ENCODE peak calls at places on chromosomes 4 and X, in nine cellular contexts. T is A549, E is GM12878, V is HL-60, F is HCT116, K is Panc1, B is HepG2, R is SK-N-SH, Y is K562. Z is an unnamed sample.

GRCh38 chrX:46268429-46268828 is 276.8 kb downstream of the ZNF674 start:
- DNase-seq in T (peak), E (no peak), V (peak), F (peak), K (no peak), B (peak), R (no peak), Y (no peak), Z (no peak)

GRCh38 chrX:11965436-11965835 is 172.8 kb upstream of the FRMPD4 start:
- DNase-seq in T (no peak), E (no peak), V (no peak), F (no peak), K (no peak), B (no peak), R (no peak), Y (no peak), Z (no peak)

GRCh38 chr4:174318829-174319764 is 35.4 kb downstream of the CEP44 start:
- DNase-seq in T (peak), E (no peak), V (no peak), F (peak), K (peak), B (peak), R (peak), Y (peak), Z (peak)

GRCh38 chrX:46588263-46588662 is 14.7 kb downstream of the CHST7 start:
- DNase-seq in T (peak), E (no peak), V (no peak), F (no peak), K (no peak), B (no peak), R (no peak), Y (no peak), Z (peak)

GRCh38 chr4:1291091-1291490 is 1.4 kb downstream of the MAEA start:
- DNase-seq in T (no peak), E (no peak), V (no peak), F (no peak), K (no peak), B (no peak), R (no peak), Y (no peak), Z (no peak)

GRCh38 chr4:84971319-84971932 is 4.9 kb upstream of the WDFY3 start:
- DNase-seq in T (peak), E (no peak), V (no peak), F (peak), K (no peak), B (peak), R (peak), Y (peak), Z (peak)

GRCh38 chr4:41375561-41375960 is 118.8 kb downstream of the UCHL1 start:
- DNase-seq in T (no peak), E (no peak), V (no peak), F (no peak), K (no peak), B (no peak), R (no peak), Y (no peak), Z (no peak)

GRCh38 chr4:99637174-99637573 is 20.5 kb downstream of the C4orf54 start:
- DNase-seq in T (no peak), E (no peak), V (no peak), F (no peak), K (no peak), B (no peak), R (no peak), Y (no peak), Z (no peak)

GRCh38 chr4:27702710-27703431 is 842.2 kb downstream of the STIM2 start:
- DNase-seq in T (peak), E (no peak), V (no peak), F (peak), K (no peak), B (peak), R (peak), Y (no peak), Z (peak)

GRCh38 chr4:8422786-8423185 is 17.7 kb downstream of the ACOX3 start:
- DNase-seq in T (no peak), E (no peak), V (no peak), F (no peak), K (no peak), B (no peak), R (no peak), Y (no peak), Z (no peak)

GRCh38 chr4:8427761-8428287 is 12.7 kb downstream of the ACOX3 start:
- DNase-seq in T (no peak), E (no peak), V (peak), F (no peak), K (no peak), B (peak), R (peak), Y (no peak), Z (peak)

GRCh38 chr4:8431553-8431952 is 9.0 kb downstream of the ACOX3 start:
- DNase-seq in T (no peak), E (no peak), V (no peak), F (no peak), K (no peak), B (no peak), R (no peak), Y (no peak), Z (no peak)

GRCh38 chr4:8428288-8429097 is 12.0 kb downstream of the ACOX3 start:
- DNase-seq in T (peak), E (peak), V (peak), F (peak), K (no peak), B (peak), R (peak), Y (peak), Z (peak)

GRCh38 chr4:8427262-8427661 is 13.3 kb downstream of the ACOX3 start:
- DNase-seq in T (no peak), E (no peak), V (no peak), F (no peak), K (no peak), B (no peak), R (no peak), Y (no peak), Z (no peak)
- TF ChIP-seq CTCF in T (no peak), E (no peak), V (no peak), F (no peak), K (no peak), B (no peak), R (no peak), Y (no peak), Z (no peak)

GRCh38 chr4:23889814-23890269 is at the start of gene PPARGC1A:
- DNase-seq in T (no peak), E (no peak), V (no peak), F (no peak), K (no peak), B (peak), R (peak), Y (peak), Z (peak)
- TF ChIP-seq REST in T (no peak), E (no peak), V (no peak), F (no peak), K (no peak), B (no peak), R (no peak), Y (no peak), Z (no peak)

DNA sequence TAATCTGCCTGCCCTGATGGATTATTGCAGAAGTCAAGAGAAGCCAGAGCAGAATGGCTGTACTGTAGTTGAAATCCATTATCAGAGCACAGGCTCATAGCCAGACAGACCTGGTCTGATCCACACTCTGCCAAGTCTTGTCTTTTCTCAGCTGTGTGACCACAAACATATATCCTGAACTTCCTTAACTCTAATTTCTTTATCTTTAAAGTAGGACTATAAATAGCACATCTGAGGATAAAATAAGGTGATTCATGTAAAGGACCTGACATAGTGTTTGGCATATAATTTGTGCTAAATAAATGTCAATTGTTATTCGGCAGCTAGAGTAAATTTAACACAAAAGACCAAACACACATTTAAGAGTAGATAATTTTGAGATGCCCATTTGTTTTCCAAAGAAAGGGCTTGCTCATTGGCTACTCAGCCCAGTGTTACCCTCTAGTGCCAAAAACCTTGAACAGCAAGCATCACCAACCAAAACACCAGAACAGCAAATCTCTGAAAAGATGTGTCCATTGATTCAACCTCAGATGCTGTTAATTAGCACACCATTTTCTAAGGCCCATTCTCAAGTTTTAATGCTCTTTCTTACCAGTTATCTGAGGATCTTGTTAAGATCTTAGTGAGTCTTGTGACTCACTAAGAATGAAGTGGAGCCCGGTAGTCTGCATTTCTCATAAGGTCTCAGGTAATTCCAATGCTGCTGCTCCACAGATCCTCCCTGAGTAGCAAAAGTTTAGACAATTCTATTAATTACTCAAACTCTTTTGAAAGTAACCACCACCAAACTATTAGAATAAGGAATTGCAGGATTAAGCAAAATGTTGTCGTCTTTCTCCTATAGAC is 108.8 kb downstream of the HHIP start:
- DNase-seq in T (peak), E (no peak), V (no peak), F (peak), K (no peak), B (no peak), R (no peak), Y (no peak), Z (peak)
- TF ChIP-seq CTCF in T (peak), E (no peak), V (no peak), F (peak), K (no peak), B (peak), R (peak), Y (peak), Z (peak)

GRCh38 chr4:145709336-145709735 is 29.4 kb downstream of the C4orf51 start:
- DNase-seq in T (no peak), E (no peak), V (no peak), F (no peak), K (no peak), B (no peak), R (no peak), Y (no peak), Z (no peak)
- TF ChIP-seq REST in T (no peak), E (no peak), V (no peak), F (no peak), K (no peak), B (no peak), R (no peak), Y (no peak), Z (no peak)

GRCh38 chr4:170990989-170991589 is 822.1 kb upstream of the GALNTL6 start:
- DNase-seq in T (peak), E (no peak), V (peak), F (peak), K (peak), B (peak), R (peak), Y (no peak), Z (peak)
- TF ChIP-seq CTCF in T (no peak), E (peak), V (peak), F (peak), K (peak), B (peak), R (peak), Y (no peak), Z (peak)

GRCh38 chr4:143140696-143141095 is 44.0 kb upstream of the USP38 start:
- DNase-seq in T (no peak), E (no peak), V (no peak), F (no peak), K (no peak), B (no peak), R (no peak), Y (no peak), Z (peak)
- TF ChIP-seq REST in T (no peak), E (no peak), V (no peak), F (no peak), K (no peak), B (no peak), R (no peak), Y (no peak), Z (no peak)

DNA sequence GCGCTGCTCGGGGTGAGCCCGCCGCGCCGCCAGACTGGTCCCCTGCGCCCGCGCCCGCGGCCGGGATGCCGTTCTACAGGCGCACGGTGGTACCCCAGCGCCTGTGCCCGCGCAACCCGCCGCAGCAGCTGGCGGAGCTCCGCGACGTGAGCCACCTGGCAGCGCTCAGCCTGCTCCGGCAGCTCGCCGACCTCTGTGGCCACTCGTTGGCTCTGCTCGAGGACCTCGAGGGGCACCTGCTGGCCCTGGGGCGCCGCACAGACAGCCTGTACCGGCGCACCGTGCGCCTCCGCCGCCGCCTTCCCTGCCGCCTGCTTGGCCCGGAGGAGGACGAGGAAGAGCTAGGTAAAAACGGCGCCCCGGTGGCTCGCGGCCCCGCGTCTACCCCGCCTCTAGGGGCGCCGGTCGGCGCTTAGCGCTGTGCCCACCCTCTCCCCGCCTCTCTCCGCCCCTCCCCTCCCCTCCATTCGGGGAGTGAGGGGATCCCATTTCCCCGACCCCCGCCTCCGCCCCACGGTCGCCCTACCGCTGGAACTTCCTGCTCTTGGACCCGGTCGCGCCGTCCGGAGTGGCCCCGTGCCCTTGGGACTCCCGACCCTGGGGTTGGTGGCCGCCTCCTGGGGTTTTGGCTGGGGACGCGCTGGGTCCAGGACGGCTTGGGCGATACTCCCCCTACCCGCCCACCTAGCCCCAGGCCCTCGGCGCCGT is 532 bp downstream of the NHSL2 start:
- DNase-seq in T (peak), E (no peak), V (no peak), F (no peak), K (no peak), B (no peak), R (peak), Y (no peak), Z (peak)
- TF ChIP-seq CTCF in T (peak), E (no peak), V (no peak), F (no peak), K (peak), B (no peak), R (no peak), Y (no peak), Z (peak)

DNA sequence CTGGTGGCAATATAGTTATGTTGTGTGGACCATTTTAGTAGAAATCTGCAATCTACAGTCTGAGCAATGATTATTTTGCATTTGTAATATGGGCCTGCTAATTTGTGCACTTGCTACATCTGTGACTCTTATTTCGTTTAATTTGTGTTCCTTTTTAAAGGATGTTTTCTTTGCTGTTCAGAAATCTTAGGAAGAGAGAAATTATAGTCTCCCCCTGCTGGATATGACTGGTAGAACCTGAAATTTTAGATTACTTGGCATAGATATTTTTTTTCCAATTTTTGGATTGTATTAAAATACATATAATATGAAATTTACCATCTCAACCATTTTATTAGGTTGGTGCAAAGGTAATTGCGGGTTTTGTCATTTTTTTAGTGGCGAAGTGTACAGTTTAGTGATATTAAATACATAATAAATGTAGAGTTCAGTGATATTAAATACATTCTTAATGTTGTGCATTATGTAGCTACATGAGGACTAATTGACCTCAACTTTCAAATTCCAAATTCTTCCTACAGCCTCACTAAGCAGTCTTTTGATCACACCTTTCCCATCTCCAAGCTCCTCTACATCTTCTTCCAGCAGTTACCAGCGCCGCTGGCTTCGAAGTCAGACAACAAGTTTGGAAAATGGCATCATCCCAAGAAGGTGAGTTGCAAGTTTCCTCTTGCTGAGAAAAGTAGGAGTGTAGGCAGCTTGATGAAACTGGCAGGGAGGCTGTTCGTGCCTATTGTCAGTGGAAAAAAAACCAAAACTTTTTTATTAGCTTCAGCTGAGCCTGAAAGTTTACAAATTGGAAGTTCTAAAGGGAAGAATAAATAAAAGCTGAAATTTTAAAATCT is 82.2 kb downstream of the FNIP2 start:
- DNase-seq in T (no peak), E (no peak), V (no peak), F (peak), K (no peak), B (no peak), R (peak), Y (peak), Z (peak)
- TF ChIP-seq REST in T (no peak), E (no peak), V (no peak), F (no peak), K (no peak), B (no peak), R (no peak), Y (no peak), Z (no peak)

GRCh38 chrX:132373610-132374009 is 115.2 kb downstream of the MBNL3 start:
- DNase-seq in T (no peak), E (no peak), V (no peak), F (no peak), K (no peak), B (no peak), R (no peak), Y (no peak), Z (peak)

GRCh38 chrX:132375941-132376340 is 112.9 kb downstream of the MBNL3 start:
- DNase-seq in T (peak), E (no peak), V (no peak), F (no peak), K (no peak), B (no peak), R (no peak), Y (no peak), Z (peak)
- TF ChIP-seq CTCF in T (no peak), E (no peak), V (no peak), F (peak), K (peak), B (peak), R (peak), Y (peak), Z (peak)